ENCODE peak calls at places on chromosome 1, in ten cellular contexts. Z is brain microvascular endothelial cell, F is NCI-H774, J is NCI-H2227 treated with DMSO at 0.1 percent for 48 hours, S is mesothelial cell of epicardium, L is substantia nigra, U is A549, Y is AG04450, P is endothelial cell, O is NCI-H1694. X is an unnamed sample.

GRCh38 chr1:150562384-150563339 is 13.5 kb downstream of the ADAMTSL4 start:
- DNase-seq in J (no peak), L (no peak), Z (no peak), U (no peak), P (no peak), F (no peak), S (no peak), O (no peak), Y (no peak), X (no peak)

GRCh38 chr1:201702936-201703335 is 126.0 kb upstream of the IPO9 start:
- DNase-seq in J (peak; percentile 80), O (peak; percentile 95), Y (no peak), Z (no peak), L (no peak), U (peak; percentile 48), S (no peak), P (no peak), F (peak; percentile 94), X (no peak)

GRCh38 chr1:213622365-213623087 is 365.2 kb upstream of the PROX1 start:
- DNase-seq in Y (no peak), J (no peak), S (no peak), P (no peak), U (no peak), O (no peak), L (no peak), F (no peak), Z (no peak), X (no peak)

GRCh38 chr1:29635501-29636263 is 399.4 kb downstream of the PTPRU start:
- DNase-seq in S (no peak), P (no peak), J (no peak), L (no peak), Z (no peak), O (no peak), U (no peak), Y (no peak), F (no peak), X (no peak)

GRCh38 chr1:34898220-34898820 is 31.1 kb downstream of the DLGAP3 start:
- DNase-seq in Y (no peak), Z (no peak), S (no peak), F (no peak), U (no peak), L (no peak), P (no peak), J (peak; percentile 58), O (no peak), X (no peak)

GRCh38 chr1:24502168-24503002 is at the start of gene RCAN3:
- DNase-seq in Y (peak; percentile 15), Z (peak; percentile 70), F (peak; percentile 78), J (peak; percentile 87), S (peak; percentile 80), O (peak; percentile 61), P (peak; percentile 86), L (peak; percentile 33), U (peak; percentile 85), X (peak; percentile 54)

GRCh38 chr1:212610575-212610967 is 2.0 kb downstream of the ATF3 start:
- DNase-seq in O (no peak), F (no peak), P (no peak), L (no peak), Y (no peak), S (no peak), J (no peak), U (no peak), Z (no peak), X (no peak)

GRCh38 chr1:27603320-27603961 is 503 bp downstream of the AHDC1 start:
- DNase-seq in U (no peak), O (peak; percentile 65), L (no peak), J (no peak), P (peak; percentile 46), F (no peak), S (no peak), Y (no peak), Z (no peak), X (no peak)

GRCh38 chr1:35605071-35605881 is 32.2 kb downstream of the TFAP2E start:
- DNase-seq in U (no peak), O (no peak), P (no peak), J (no peak), Z (no peak), L (no peak), S (no peak), Y (no peak), F (no peak), X (no peak)

GRCh38 chr1:227958617-227959324 is 11.0 kb upstream of the WNT9A start:
- DNase-seq in J (no peak), Y (no peak), Z (no peak), L (no peak), P (no peak), O (no peak), U (no peak), S (no peak), F (no peak), X (no peak)

GRCh38 chr1:50422946-50423669 is at the start of gene DMRTA2:
- DNase-seq in P (peak; percentile 59), F (peak; percentile 97), J (peak; percentile 51), Z (no peak), Y (no peak), L (no peak), U (peak; percentile 56), O (no peak), S (peak; percentile 41), X (no peak)

GRCh38 chr1:36743286-36744005 is 260.7 kb upstream of the CSF3R start:
- DNase-seq in S (no peak), J (no peak), L (no peak), Z (no peak), O (no peak), P (no peak), Y (no peak), F (no peak), U (no peak), X (no peak)

GRCh38 chr1:229621663-229622062 is 4.3 kb downstream of the TAF5L start:
- DNase-seq in S (no peak), Z (no peak), O (no peak), P (no peak), Y (no peak), F (no peak), J (no peak), U (no peak), L (no peak), X (no peak)

GRCh38 chr1:61259379-61260148 is 177.2 kb downstream of the NFIA start:
- DNase-seq in O (no peak), Z (no peak), Y (no peak), P (no peak), S (no peak), F (no peak), L (no peak), J (no peak), U (no peak), X (no peak)